ENCODE peak calls at places on chromosomes 2 and 18, in four cellular contexts. Z, U, N and Q are unnamed samples.

GRCh38 chr2:60439219-60439974 is 114.1 kb downstream of the BCL11A start:
- DNase-seq in Z (no peak), U (no peak), N (peak), Q (no peak)

GRCh38 chr18:54607213-54607934 is 16.3 kb downstream of the DYNAP start:
- DNase-seq in Z (peak), U (no peak), N (no peak), Q (peak)

GRCh38 chr2:74503506-74504475 is 3.7 kb downstream of the PCGF1 start:
- DNase-seq in Z (no peak), U (no peak), N (no peak), Q (no peak)

GRCh38 chr2:225173909-225174308 is 131.6 kb upstream of the DOCK10 start:
- DNase-seq in Z (peak), U (no peak), N (peak), Q (no peak)

GRCh38 chr2:185137700-185138099 is 539.4 kb downstream of the ZNF804A start:
- DNase-seq in Z (no peak), U (no peak), N (no peak), Q (no peak)

GRCh38 chr18:43578636-43579203 is 301.4 kb upstream of the SYT4 start:
- DNase-seq in Z (no peak), U (no peak), N (no peak), Q (no peak)

GRCh38 chr2:54524236-54524991 is 68.3 kb downstream of the SPTBN1 start:
- DNase-seq in Z (peak), U (peak), N (no peak), Q (peak)

GRCh38 chr2:221758076-221758475 is 186.0 kb upstream of the EPHA4 start:
- DNase-seq in Z (no peak), U (no peak), N (no peak), Q (no peak)

GRCh38 chr18:67525328-67526110 is 9.0 kb upstream of the DSEL start:
- DNase-seq in Z (peak), U (peak), N (peak), Q (peak)

GRCh38 chr2:72116081-72116533 is 31.6 kb downstream of the CYP26B1 start:
- DNase-seq in Z (no peak), U (no peak), N (no peak), Q (no peak)

GRCh38 chr2:200194746-200195145 is 111.7 kb upstream of the SPATS2L start:
- DNase-seq in Z (no peak), U (no peak), N (no peak), Q (no peak)

GRCh38 chr2:14910659-14911058 is 278.1 kb downstream of the LRATD1 start:
- DNase-seq in Z (no peak), U (no peak), N (no peak), Q (no peak)

GRCh38 chr2:14903709-14904374 is 271.3 kb downstream of the LRATD1 start:
- DNase-seq in Z (no peak), U (no peak), N (peak), Q (no peak)

GRCh38 chr2:14905571-14905970 is 273.1 kb downstream of the LRATD1 start:
- DNase-seq in Z (no peak), U (no peak), N (peak), Q (no peak)

GRCh38 chr2:14909795-14910194 is 277.3 kb downstream of the LRATD1 start:
- DNase-seq in Z (peak), U (no peak), N (no peak), Q (no peak)

GRCh38 chr2:14907014-14907612 is 274.6 kb downstream of the LRATD1 start:
- DNase-seq in Z (peak), U (no peak), N (peak), Q (no peak)
- TF ChIP-seq CTCF in Z (peak), U (peak), N (peak), Q (peak)

DNA sequence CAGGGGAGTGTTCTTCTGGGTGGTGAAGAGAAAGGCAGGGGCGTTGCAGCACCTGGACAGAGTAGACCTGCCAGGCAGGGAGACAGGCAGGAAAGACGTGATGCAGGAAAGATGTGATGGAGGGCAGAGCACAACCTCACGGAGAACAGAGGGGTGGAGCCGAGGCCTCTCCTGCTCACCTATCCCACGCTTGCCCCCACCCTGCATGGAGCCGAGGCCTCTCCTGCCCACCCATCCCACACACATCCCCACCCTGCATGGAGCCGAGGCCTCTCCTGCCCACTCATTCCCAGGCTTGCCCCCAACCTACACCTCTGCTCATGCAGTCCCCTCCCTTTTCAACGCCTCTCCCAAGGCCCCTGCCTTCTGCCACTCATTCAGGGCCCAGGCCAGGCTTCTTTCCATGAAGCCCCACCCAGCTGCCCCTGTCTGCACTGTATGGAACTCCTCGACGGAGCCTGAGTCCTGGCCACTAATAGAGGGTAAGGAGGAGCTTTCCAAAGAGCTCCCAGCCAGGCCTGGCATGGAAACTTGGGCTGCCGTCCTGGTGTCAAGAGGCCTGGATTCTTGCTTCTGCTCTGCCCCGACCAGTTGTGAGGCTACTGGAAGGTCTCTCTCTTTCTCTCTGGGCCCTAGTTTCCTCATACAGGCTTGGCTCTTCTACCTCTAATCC is 32.0 kb upstream of the LOXHD1 start:
- DNase-seq in Z (no peak), U (no peak), N (peak), Q (no peak)
- TF ChIP-seq CTCF in Z (no peak), U (no peak), N (no peak), Q (no peak)

GRCh38 chr2:176102309-176102866 is 2.8 kb downstream of the HOXD12 start:
- DNase-seq in Z (no peak), U (no peak), N (no peak), Q (no peak)

GRCh38 chr2:176105727-176106635 is 1.1 kb upstream of the HOXD11 start:
- DNase-seq in Z (no peak), U (no peak), N (no peak), Q (no peak)

GRCh38 chr2:176105078-176105726 is 1.9 kb upstream of the HOXD11 start:
- DNase-seq in Z (no peak), U (no peak), N (no peak), Q (no peak)

GRCh38 chr2:176103634-176104337 is 3.3 kb upstream of the HOXD11 start:
- DNase-seq in Z (no peak), U (no peak), N (no peak), Q (no peak)

DNA sequence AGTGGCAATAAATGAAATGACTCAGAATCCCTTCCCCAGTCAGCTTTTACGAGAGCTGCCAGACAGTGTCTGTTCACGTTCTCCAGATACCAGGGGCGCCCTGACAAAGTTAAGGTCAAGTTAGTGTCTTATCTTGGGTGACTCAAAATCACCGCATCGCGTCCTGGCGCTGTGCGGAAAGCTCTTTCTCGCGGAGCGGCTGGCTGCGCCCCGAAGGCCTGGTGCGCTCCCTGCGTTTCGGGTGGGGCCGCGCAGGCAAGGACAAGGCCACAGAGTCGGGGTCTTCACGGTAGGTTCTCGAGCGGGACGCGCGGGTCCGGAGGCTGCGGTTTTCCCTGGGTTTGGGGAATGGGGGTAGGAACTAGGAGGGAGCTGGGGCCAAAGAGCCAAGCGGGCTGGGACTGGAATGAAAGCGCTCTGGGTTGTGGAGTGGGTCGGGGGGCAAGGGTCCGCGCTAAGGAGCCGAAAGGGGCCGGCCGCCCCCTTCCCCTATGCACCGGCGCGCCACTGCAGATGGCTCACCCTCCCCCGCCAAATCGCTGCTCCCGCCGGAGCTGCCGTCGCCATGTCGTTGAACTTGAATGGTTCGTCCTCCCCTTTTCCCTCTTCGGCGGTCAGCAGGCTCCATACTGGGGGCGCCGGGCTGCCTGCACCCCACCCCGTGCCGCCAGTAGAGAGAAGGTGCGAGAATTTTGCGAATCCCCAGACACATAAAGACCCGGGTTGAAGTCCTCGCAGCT is 2.6 kb upstream of the HOXD11 start:
- DNase-seq in Z (peak), U (no peak), N (no peak), Q (no peak)
- TF ChIP-seq CTCF in Z (no peak), U (no peak), N (no peak), Q (no peak)

DNA sequence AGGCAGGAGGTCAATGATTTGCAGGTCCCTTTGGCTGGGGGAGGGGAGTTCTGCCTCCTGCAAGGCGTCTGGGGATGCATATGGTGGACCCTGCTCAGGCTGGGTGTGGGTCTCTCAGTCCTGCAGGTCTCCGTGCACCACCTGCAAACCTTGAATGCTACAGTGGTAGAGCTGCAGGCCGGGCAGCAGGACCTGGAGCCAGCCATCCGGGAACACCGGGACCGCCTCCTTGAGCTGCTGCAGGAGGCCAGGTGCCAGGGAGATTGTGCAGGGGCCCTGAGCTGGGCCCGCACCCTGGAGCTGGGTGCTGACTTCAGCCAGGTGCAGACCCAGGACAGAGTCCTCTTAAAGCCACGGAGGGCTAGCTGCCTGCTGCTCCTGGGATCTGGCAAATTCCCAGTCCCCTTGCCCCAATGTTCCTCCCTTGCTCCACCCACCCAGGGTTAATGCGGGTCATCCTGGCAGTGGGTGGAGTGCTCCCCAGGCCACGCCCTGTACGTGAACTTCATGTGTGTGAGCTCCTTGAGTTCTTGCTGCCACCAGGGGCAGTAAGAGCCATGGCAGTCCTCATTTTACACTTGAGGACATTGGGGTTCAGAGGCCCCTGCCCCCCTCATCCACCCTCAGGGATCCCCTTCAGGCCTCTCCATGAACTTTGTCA is 3.1 kb downstream of the PROM2 start:
- DNase-seq in Z (no peak), U (no peak), N (no peak), Q (no peak)
- TF ChIP-seq CTCF in Z (no peak), U (no peak), N (no peak), Q (peak)

GRCh38 chr18:26362021-26362420 is 135.8 kb downstream of the TAF4B start:
- DNase-seq in Z (no peak), U (no peak), N (no peak), Q (no peak)
- TF ChIP-seq CTCF in Z (no peak), U (no peak), N (no peak), Q (no peak)